ENCODE peak calls at places on chromosomes 6 and 20, in seven cellular contexts. F is endothelial cell; G is GM20000; X is GM06990; I is AG04450; C is CD4-positive, alpha-beta T cell; H is endodermal cell. R is an unnamed sample.

GRCh38 chr20:437787-438486 is 24.4 kb downstream of the TBC1D20 start:
- DNase-seq in G (no peak), X (no peak), H (no peak), F (no peak), C (no peak), I (no peak), R (no peak)

GRCh38 chr6:4656106-4656505 is 120.1 kb upstream of the CDYL start:
- DNase-seq in H (no peak), I (no peak), X (no peak), F (no peak), C (no peak), G (no peak), R (no peak)

GRCh38 chr20:43914697-43915208 is at the start of gene TOX2:
- DNase-seq in I (no peak), F (peak; percentile 64), X (peak; percentile 76), G (peak; percentile 93), C (peak; percentile 25), H (peak; percentile 85), R (peak; percentile 33)

GRCh38 chr20:15446373-15446772 is 1109.0 kb upstream of the FLRT3 start:
- DNase-seq in C (no peak), X (no peak), F (no peak), H (no peak), I (no peak), G (no peak), R (no peak)

GRCh38 chr20:25341716-25342680 is 48.6 kb downstream of the ABHD12 start:
- DNase-seq in I (no peak), X (no peak), C (no peak), F (no peak), G (no peak), H (no peak), R (no peak)

GRCh38 chr20:36527331-36528125 is 13.8 kb upstream of the MYL9 start:
- DNase-seq in X (no peak), F (no peak), G (no peak), I (no peak), H (no peak), C (no peak), R (no peak)

GRCh38 chr6:75484535-75484934 is 9.1 kb downstream of the FILIP1 start:
- DNase-seq in G (no peak), H (no peak), F (no peak), X (no peak), C (no peak), I (no peak), R (no peak)

GRCh38 chr6:132465530-132466485 is 47.1 kb downstream of the STX7 start:
- DNase-seq in X (no peak), C (no peak), F (no peak), H (no peak), I (no peak), G (peak; percentile 16), R (no peak)

GRCh38 chr6:16676978-16677377 is 84.3 kb downstream of the ATXN1 start:
- DNase-seq in G (no peak), H (no peak), F (no peak), X (no peak), C (no peak), I (no peak), R (no peak)

GRCh38 chr20:5504061-5504739 is 187.4 kb upstream of the PROKR2 start:
- DNase-seq in C (no peak), H (peak; percentile 66), F (peak; percentile 35), X (no peak), G (peak; percentile 71), I (no peak), R (peak; percentile 17)

GRCh38 chr6:27066802-27067201 is 180.7 kb upstream of the PRSS16 start:
- DNase-seq in C (no peak), X (no peak), G (no peak), I (no peak), F (no peak), H (no peak), R (no peak)

GRCh38 chr6:66896415-66896814 is 1189.4 kb upstream of the EYS start:
- DNase-seq in X (no peak), H (no peak), I (no peak), G (no peak), F (no peak), C (no peak), R (no peak)

GRCh38 chr20:3987296-3987695 is 28.1 kb downstream of the RNF24 start:
- DNase-seq in X (no peak), F (no peak), I (no peak), G (no peak), H (no peak), C (no peak), R (no peak)

GRCh38 chr6:36362551-36363389 is 24.7 kb downstream of the ETV7 start:
- DNase-seq in I (no peak), H (peak; percentile 39), F (no peak), C (no peak), G (no peak), X (no peak), R (no peak)

GRCh38 chr20:15976047-15976731 is 597.1 kb downstream of the KIF16B start:
- DNase-seq in C (no peak), I (no peak), H (peak; percentile 86), G (no peak), F (no peak), X (no peak), R (no peak)

GRCh38 chr6:21500894-21501293 is 92.7 kb upstream of the SOX4 start:
- DNase-seq in I (no peak), G (no peak), C (no peak), X (no peak), H (no peak), F (no peak), R (no peak)

GRCh38 chr20:6636209-6637159 is 131.0 kb upstream of the BMP2 start:
- DNase-seq in F (peak; percentile 22), C (no peak), X (no peak), G (no peak), H (peak; percentile 69), I (peak; percentile 30), R (no peak)

GRCh38 chr6:56729719-56730118 is 87.0 kb upstream of the DST start:
- DNase-seq in H (no peak), G (no peak), C (no peak), X (no peak), I (no peak), F (no peak), R (no peak)

GRCh38 chr6:15330174-15330934 is 84.5 kb downstream of the JARID2 start:
- DNase-seq in G (no peak), X (no peak), H (no peak), F (no peak), C (no peak), I (no peak), R (peak; percentile 63)

GRCh38 chr6:110400208-110400607 is 15.2 kb downstream of the DDO start:
- DNase-seq in C (no peak), F (no peak), I (no peak), H (no peak), X (no peak), G (no peak), R (no peak)

GRCh38 chr20:57291003-57291402 is 24.6 kb upstream of the BMP7 start:
- DNase-seq in H (peak; percentile 81), X (no peak), F (no peak), G (no peak), I (no peak), C (no peak), R (no peak)
- TF ChIP-seq CTCF in H (peak; percentile 76), X (peak; percentile 19), F (no peak), G (no peak), I (no peak), C (no peak), R (no peak)

GRCh38 chr6:53290547-53291510 is 57.9 kb downstream of the ELOVL5 start:
- DNase-seq in C (no peak), H (no peak), X (no peak), G (no peak), I (no peak), F (no peak), R (peak; percentile 7)
- TF ChIP-seq CTCF in C (peak; percentile 31), H (peak; percentile 12), X (no peak), G (no peak), I (peak; percentile 43), F (no peak), R (no peak)

DNA sequence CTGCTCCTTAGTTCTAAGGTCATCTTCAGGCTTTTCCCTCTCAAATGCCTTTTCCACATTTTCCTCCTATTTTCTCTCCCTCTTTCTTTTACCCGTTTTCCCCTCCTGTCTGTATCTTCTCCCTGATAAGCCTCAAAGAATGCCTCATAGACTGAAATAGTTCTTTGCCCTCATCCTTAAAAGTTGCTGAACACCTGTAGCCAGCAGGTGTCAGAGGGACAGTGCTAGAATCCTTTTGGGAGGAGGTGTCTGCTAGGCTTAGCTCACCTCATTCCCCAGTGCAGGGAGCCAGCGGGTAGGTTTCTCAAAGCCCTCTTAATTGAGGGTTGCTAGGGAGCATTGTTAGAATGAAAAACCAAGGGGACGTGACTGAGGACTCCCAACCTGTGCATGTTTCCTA is 204.0 kb downstream of the TSHZ2 start:
- DNase-seq in G (no peak), H (peak; percentile 63), I (no peak), F (no peak), C (no peak), X (no peak), R (no peak)
- TF ChIP-seq CTCF in G (no peak), H (peak; percentile 24), I (no peak), F (no peak), C (no peak), X (no peak), R (no peak)

GRCh38 chr20:2651772-2652723 is at the start of gene NOP56:
- DNase-seq in G (peak; percentile 97), C (peak; percentile 98), H (peak; percentile 97), X (peak; percentile 95), F (peak; percentile 97), I (peak; percentile 68), R (peak; percentile 93)
- TF ChIP-seq CTCF in G (no peak), C (no peak), H (no peak), X (no peak), F (no peak), I (no peak), R (no peak)

DNA sequence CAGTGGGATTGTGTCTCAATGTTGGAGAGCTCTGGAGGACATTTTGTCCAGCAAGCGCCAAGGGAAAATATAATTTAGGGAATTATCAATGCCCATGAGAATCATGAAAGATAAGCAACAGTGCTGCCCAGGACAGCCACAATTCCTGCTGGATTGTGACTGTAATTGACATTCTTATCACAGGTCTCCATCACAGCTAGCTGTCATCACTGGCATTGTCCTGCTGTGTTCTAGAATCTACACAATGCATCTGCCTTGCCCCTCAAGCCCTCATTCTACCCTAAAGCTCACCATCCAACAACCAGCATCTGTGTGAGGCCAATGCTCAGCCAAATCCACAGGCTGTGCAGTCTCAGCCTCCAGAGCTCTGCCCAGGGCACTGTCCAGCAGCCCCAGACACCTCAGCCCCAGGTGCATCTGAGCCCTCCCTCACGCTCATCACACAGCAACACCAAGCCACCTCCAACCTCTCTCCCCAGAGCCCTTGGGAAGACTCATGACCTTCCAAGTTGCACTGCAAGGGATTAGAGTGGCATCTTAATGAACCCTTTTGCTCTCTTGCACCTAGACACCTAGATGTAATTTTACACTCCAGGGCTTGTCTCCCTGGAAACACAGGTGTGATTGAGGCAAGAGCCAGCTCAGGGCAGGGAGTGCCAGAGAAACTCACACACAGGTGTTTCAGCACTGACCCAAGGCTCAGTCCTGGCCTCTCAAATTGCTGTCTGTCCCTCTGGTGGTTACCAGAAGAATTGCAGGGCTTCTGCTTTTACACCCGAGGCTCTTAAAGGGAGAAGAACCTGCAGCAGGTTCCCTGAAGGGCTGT is 85.2 kb upstream of the PHACTR3 start:
- DNase-seq in X (no peak), C (no peak), F (peak; percentile 49), G (peak; percentile 80), I (no peak), H (peak; percentile 84), R (peak; percentile 28)
- TF ChIP-seq CTCF in X (peak; percentile 89), C (peak; percentile 88), F (peak; percentile 93), G (peak; percentile 66), I (peak; percentile 83), H (peak; percentile 88), R (peak; percentile 89)